ENCODE peak calls at places on chromosome 17, in seven cellular contexts. P is K562, Q is HCT116, A is GM23338, Z is A549, L is SK-N-SH, V is GM12878. G is an unnamed sample.
A peak's percentile ranks its signal among the peaks of the same experiment; 100 is the strongest.

GRCh38 chr17:68822752-68823289 is 132.4 kb downstream of the ABCA8 start:
- DNase-seq in P (no peak), Q (no peak), L (no peak), V (no peak), Z (no peak), A (no peak), G (no peak)

GRCh38 chr17:60524463-60525346 is 1.3 kb downstream of the APPBP2 start:
- DNase-seq in Q (no peak), Z (no peak), A (no peak), L (peak; percentile 25), P (no peak), V (no peak), G (no peak)

GRCh38 chr17:58383892-58384462 is 32.0 kb upstream of the SUPT4H1 start:
- DNase-seq in V (no peak), P (no peak), Z (no peak), L (no peak), A (no peak), Q (no peak), G (no peak)

GRCh38 chr17:27575912-27576252 is 55.1 kb upstream of the LGALS9 start:
- DNase-seq in Q (no peak), P (no peak), L (no peak), V (no peak), A (no peak), Z (no peak), G (no peak)

GRCh38 chr17:68360198-68360597 is 68.9 kb downstream of the ARSG start:
- DNase-seq in L (no peak), V (no peak), Z (no peak), P (no peak), A (no peak), Q (no peak), G (no peak)

GRCh38 chr17:51540151-51540550 is 279.8 kb downstream of the UTP18 start:
- DNase-seq in L (no peak), V (no peak), P (no peak), Z (no peak), A (peak; percentile 5), Q (peak; percentile 26), G (no peak)

GRCh38 chr17:33811984-33812383 is 443.1 kb upstream of the CCL2 start:
- DNase-seq in L (no peak), Z (no peak), Q (no peak), P (no peak), V (no peak), A (no peak), G (no peak)

GRCh38 chr17:51793686-51794085 is 364.8 kb downstream of the CA10 start:
- DNase-seq in L (no peak), Q (no peak), Z (no peak), P (no peak), V (no peak), A (no peak), G (no peak)

GRCh38 chr17:31677036-31677435 is 182.0 kb downstream of the COPRS start:
- DNase-seq in Q (no peak), L (no peak), V (no peak), P (no peak), A (no peak), Z (no peak), G (no peak)

GRCh38 chr17:19424934-19425868 is 14.2 kb downstream of the RNF112 start:
- DNase-seq in Q (no peak), L (no peak), A (no peak), Z (no peak), P (no peak), V (no peak), G (no peak)

GRCh38 chr17:17837966-17838962 is 1.5 kb upstream of the SREBF1 start:
- DNase-seq in V (no peak), L (no peak), Q (peak; percentile 75), Z (peak; percentile 77), P (no peak), A (peak; percentile 95), G (no peak)

GRCh38 chr17:1169471-1169908 is 10.3 kb downstream of the ABR start:
- DNase-seq in V (no peak), A (no peak), P (no peak), Z (no peak), Q (no peak), L (no peak), G (no peak)

GRCh38 chr17:1168537-1169234 is 11.1 kb downstream of the ABR start:
- DNase-seq in L (peak; percentile 52), A (no peak), P (no peak), Q (no peak), Z (no peak), V (no peak), G (no peak)

GRCh38 chr17:1169913-1170312 is 9.9 kb downstream of the ABR start:
- DNase-seq in L (no peak), Q (no peak), Z (no peak), A (no peak), P (no peak), V (no peak), G (no peak)

GRCh38 chr17:1171953-1172352 is 7.8 kb downstream of the ABR start:
- DNase-seq in A (no peak), Q (no peak), V (no peak), L (no peak), Z (no peak), P (no peak), G (no peak)

GRCh38 chr17:1170739-1171138 is 9.0 kb downstream of the ABR start:
- DNase-seq in L (no peak), Z (no peak), Q (no peak), V (no peak), P (no peak), A (peak; percentile 56), G (no peak)
- TF ChIP-seq REST in L (no peak), Z (no peak), Q (no peak), V (no peak), P (no peak), A (no peak), G (no peak)

DNA sequence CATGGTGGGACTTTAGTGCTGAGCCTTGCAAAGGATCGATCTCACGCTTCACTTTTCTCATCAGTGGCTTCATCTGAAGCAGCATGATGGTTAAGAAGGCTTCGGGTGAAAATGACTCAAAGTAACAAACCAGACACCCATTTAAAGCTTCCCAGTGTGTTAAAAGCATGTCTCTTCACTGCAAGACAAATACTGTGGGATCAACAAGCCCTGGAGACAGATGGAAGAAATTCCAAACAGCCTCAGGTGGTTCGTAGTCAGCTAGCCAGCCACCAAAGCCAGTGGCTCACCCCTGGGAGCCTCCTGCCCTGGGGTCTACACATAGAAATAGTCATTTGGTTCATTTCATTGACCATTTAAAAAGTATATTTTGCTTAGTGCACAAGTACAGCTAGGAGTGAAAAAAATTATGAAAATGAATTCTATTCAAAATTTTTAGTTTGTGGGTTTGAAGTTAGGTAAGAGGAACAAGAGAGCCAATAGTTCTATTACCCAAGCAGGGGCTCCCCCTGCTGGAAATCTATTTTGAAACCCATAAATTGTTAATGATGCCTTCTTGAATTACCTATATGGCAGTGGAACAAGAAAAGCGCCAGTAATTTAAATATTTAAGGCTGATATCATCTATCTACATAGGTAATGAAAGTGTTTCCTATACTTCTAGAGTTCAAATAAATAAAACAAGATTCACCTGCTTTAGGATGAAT is 51.6 kb downstream of the PMP22 start:
- DNase-seq in L (peak; percentile 31), Q (no peak), P (no peak), Z (no peak), V (no peak), A (peak; percentile 72), G (no peak)
- TF ChIP-seq CTCF in L (peak; percentile 51), Q (peak; percentile 54), P (peak; percentile 64), Z (peak; percentile 46), V (no peak), A (peak; percentile 85), G (peak; percentile 47)

DNA sequence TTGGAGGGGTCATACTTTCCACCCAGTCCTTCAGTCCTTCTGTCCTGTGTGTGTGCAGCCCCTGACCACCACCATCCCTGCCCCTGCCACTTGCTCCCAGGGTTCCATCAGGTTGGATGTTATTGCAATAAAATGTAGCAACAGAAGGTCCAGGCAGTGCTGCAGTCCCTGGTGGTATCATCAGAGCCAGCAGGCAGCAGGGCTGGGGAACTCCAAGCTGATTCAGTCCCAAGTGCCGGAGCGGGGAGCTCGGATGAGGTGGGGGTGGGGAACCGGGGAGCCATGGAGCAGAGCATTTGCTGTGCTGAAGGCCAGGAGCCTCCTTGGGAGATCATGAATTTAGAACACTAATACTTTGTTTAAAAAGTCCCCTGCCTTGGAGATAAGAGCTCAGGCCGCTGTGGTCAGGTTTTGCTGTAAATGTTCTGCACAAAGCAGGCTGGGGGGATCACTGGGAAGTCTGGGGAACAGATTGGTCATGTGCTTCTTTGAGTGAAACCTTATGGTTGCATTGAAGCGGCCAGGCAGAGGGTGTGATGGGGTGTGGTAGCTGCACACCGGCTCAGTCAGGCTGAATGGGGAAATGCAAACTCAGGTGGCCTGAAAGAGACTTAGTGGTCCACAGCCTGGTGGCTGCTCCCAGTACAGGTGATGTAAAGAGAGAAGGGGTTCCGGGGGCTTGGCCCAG is 225.9 kb downstream of the SEC14L1 start:
- DNase-seq in Z (no peak), P (no peak), V (no peak), Q (no peak), L (peak; percentile 40), A (no peak), G (no peak)
- TF ChIP-seq REST in Z (no peak), P (no peak), V (no peak), Q (no peak), L (no peak), A (no peak), G (no peak)

GRCh38 chr17:30551666-30552339 is 74.6 kb downstream of the GOSR1 start:
- DNase-seq in V (no peak), P (no peak), Q (no peak), L (no peak), Z (no peak), A (no peak), G (no peak)

GRCh38 chr17:30556374-30557332 is 79.4 kb downstream of the GOSR1 start:
- DNase-seq in V (no peak), L (no peak), Z (no peak), Q (no peak), A (no peak), P (no peak), G (no peak)

GRCh38 chr17:30552994-30553565 is 75.9 kb downstream of the GOSR1 start:
- DNase-seq in Q (no peak), Z (no peak), L (no peak), V (no peak), P (no peak), A (no peak), G (no peak)

GRCh38 chr17:30555942-30556341 is 78.7 kb downstream of the GOSR1 start:
- DNase-seq in Z (no peak), V (no peak), P (no peak), Q (no peak), L (no peak), A (no peak), G (no peak)

DNA sequence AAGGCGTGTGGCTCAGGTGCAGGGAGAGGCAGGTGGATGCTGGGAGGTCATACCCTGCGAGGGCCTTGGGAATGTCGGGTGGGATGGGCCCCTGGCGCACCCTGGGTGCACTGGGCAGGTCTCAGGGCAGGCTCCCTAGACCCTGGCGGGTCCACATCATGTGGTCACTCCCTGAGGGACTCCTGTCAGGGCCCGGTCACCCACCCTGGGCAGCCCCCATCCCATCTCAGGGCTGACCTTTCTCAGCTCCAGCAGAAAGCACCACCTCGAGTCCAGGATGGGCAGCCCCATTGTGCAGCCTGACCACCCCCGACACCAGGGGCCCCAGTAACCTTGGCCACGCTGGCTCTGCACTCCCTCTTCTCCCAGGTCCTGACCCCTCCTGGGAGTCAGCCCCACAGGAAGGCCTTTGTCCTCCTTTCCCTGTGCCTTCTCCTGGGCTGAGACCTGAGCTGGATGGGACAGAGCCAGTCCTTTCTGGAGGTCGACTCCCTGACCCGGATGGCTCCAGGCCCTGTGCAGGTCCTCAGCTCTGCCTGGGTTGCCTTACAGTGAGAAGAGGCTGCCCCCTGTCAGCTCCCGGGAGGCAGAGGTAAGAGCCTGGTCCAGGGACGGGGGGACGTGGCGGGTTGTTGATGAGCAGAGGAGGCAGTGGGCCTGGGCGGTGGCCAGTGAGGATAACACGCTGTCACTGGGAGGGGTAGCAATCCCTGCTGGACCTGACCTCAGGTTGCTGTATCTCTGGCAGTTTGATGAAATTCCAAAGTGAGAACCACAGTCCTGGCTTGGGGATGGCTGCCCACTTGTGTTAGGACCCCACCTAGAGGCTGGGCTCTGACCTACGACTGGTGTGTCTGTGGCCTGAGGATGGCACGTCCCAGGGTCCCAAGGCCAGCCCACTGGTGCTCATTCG is 77.9 kb downstream of the GOSR1 start:
- DNase-seq in A (peak; percentile 74), Z (no peak), Q (peak; percentile 10), L (no peak), V (no peak), P (no peak), G (no peak)
- TF ChIP-seq CTCF in A (peak; percentile 55), Z (peak; percentile 46), Q (peak; percentile 42), L (peak; percentile 43), V (peak; percentile 15), P (peak; percentile 46), G (peak; percentile 67)

G was measured in Panc1.